ENCODE peak calls at places on chromosomes 4 and X, in four cellular contexts. B is thoracic aorta, U is right atrium auricular region, P is AG09309. V is an unnamed sample.

GRCh38 chr4:116092961-116093360 is 979.5 kb upstream of the NDST4 start:
- DNase-seq in B (no peak), U (no peak), P (no peak), V (no peak)

GRCh38 chr4:67446811-67447210 is 98.5 kb downstream of the CENPC start:
- DNase-seq in B (no peak), U (no peak), P (no peak), V (no peak)

GRCh38 chr4:41991916-41992767 is 1.8 kb downstream of the SLC30A9 start:
- DNase-seq in B (no peak), U (no peak), P (no peak), V (no peak)

GRCh38 chrX:19579485-19579884 is 64.2 kb upstream of the MAP3K15 start:
- DNase-seq in B (no peak), U (no peak), P (peak), V (no peak)

GRCh38 chr4:25633541-25633940 is 22.1 kb upstream of the SLC34A2 start:
- DNase-seq in B (no peak), U (no peak), P (no peak), V (no peak)

GRCh38 chrX:31580726-31581125 is 508.9 kb upstream of the FTHL17 start:
- DNase-seq in B (no peak), U (no peak), P (peak), V (no peak)

GRCh38 chrX:23374291-23374690 is 39.6 kb downstream of the PTCHD1 start:
- DNase-seq in B (no peak), U (no peak), P (no peak), V (no peak)

GRCh38 chr4:108774809-108775530 is 12.1 kb upstream of the ETNPPL start:
- DNase-seq in B (peak), U (no peak), P (no peak), V (no peak)

GRCh38 chrX:154750301-154751120 is at the start of gene GAB3:
- DNase-seq in B (no peak), U (no peak), P (no peak), V (no peak)

GRCh38 chr4:73867783-73868182 is 1.4 kb upstream of the CXCL1 start:
- DNase-seq in B (no peak), U (no peak), P (no peak), V (no peak)

GRCh38 chrX:113828470-113828869 is 755.4 kb upstream of the HTR2C start:
- DNase-seq in B (no peak), U (no peak), P (no peak), V (no peak)

GRCh38 chr4:23401572-23401971 is 488.3 kb downstream of the PPARGC1A start:
- DNase-seq in B (no peak), U (no peak), P (no peak), V (no peak)

GRCh38 chr4:148749403-148749802 is 307.2 kb upstream of the NR3C2 start:
- DNase-seq in B (no peak), U (no peak), P (no peak), V (no peak)

GRCh38 chr4:123783936-123784335 is 387.3 kb downstream of the SPRY1 start:
- DNase-seq in B (no peak), U (no peak), P (no peak), V (no peak)

GRCh38 chr4:64158648-64159326 is 250.5 kb downstream of the TECRL start:
- DNase-seq in B (no peak), U (no peak), P (peak), V (no peak)

GRCh38 chrX:133090410-133090809 is 6.5 kb downstream of the USP26 start:
- DNase-seq in B (no peak), U (no peak), P (no peak), V (no peak)

GRCh38 chr4:48093949-48094550 is 40.0 kb downstream of the TXK start:
- DNase-seq in B (no peak), U (no peak), P (no peak), V (no peak)

GRCh38 chr4:6779667-6780565 is 2.6 kb upstream of the KIAA0232 start:
- DNase-seq in B (no peak), U (no peak), P (no peak), V (no peak)

GRCh38 chr4:6776920-6777635 is 5.4 kb upstream of the KIAA0232 start:
- DNase-seq in B (no peak), U (no peak), P (no peak), V (no peak)

GRCh38 chr4:6778435-6778834 is 4.1 kb upstream of the KIAA0232 start:
- DNase-seq in B (no peak), U (no peak), P (no peak), V (no peak)

GRCh38 chr4:6775746-6776145 is 6.8 kb upstream of the KIAA0232 start:
- DNase-seq in B (no peak), U (no peak), P (no peak), V (no peak)

DNA sequence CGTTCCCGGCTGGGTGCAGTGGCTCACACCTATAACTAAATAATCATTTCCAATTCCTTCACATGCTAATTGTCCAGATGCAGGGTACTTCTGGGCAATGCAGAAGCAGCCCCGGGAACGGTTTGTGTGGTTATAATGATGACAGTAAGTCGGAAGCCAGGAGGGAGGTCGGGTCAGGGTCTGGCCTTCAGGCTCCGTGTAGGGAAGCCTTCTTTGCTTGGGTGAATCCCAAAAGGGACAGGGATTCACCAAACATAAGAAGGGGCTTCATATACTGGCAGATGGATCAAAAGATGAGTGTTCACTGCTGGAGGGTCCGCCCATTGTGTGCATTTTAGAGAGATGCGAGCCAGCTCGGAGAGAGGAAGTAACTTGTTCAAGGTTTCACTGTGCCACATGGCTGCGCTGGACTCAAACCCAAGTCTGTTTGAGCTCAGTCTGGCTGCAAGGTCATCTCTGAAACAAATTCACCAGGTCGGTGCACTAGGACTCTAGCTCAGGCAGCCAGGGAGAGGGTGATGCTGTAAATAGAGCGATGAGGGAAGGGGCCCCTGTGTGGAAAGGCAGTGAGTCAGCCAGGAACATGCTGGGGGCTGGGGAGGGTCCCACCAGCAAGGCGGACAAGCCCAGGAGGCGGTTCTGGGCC is 4.8 kb upstream of the KIAA0232 start:
- DNase-seq in B (no peak), U (no peak), P (no peak), V (no peak)
- TF ChIP-seq CTCF in B (no peak), U (no peak), P (no peak), V (no peak)

DNA sequence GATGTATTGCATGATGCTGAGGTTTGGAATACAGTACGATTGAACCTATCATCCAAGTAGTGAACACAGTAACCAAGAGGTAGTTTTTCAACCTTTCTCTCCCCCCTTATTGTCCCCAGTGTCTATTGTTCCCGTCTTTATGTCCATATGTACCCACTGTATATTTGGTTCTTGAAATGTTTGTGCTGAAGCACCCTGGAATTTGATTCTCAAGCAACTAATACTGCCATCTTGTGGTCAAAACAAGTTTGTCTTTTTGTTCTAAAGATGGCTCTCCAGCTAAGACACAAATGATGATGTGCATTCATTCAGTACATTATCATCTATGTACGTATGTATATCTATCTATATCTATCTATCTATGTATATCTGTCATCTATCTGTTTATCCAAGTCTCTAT is 33.5 kb upstream of the DCX start:
- DNase-seq in B (no peak), U (no peak), P (peak), V (no peak)
- TF ChIP-seq CTCF in B (peak), U (peak), P (peak), V (peak)

DNA sequence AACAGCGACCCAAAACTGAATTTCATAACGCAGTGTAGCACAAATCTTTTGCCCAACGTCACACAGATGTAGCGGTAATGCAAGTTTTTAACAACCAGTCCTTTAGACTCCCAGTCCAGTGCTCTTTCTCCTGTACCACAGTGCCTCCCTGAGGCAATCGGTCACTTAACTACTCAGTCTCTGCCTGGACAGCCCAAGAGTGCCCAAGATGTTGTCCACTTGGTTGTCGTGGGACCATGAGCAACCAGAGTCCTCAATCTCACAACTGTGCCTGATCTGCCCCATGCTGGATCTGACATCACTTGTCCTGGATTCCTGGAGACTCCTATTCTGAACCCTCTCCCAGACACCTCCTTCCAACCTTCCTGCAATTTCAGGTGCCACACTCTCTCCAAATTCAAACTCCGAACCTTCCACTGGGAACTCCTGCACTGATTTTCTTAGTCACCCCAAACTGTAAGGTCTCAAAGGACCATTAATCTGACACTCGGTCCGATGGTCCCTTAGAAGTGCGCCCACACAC is 702 bp downstream of the MMGT1 start:
- DNase-seq in B (no peak), U (no peak), P (no peak), V (no peak)
- TF ChIP-seq CTCF in B (no peak), U (no peak), P (peak), V (no peak)

DNA sequence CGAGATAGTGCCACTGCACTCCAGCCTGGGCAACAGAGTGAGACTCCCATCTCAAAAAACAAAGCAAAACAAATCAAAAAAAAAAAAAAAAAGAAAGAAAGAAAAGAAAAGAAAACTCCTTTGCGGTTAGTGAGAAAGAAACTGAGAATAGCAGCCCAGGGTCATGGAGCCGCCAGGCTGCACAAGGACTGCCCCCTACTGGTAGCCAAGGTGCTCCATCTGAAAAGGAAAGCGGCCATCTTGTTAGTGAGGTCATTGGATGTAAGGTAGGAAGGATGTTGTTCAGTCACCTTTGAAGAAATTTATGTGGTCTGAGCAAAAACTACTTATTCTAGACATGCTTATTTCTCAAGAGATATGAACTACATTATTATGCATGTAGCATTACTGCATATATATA is 660.6 kb upstream of the TENM3 start:
- DNase-seq in B (no peak), U (no peak), P (no peak), V (no peak)
- TF ChIP-seq CTCF in B (no peak), U (no peak), P (no peak), V (peak)